ENCODE peak calls at places on chromosomes 2 and 18, in seven cellular contexts. I is stimulated activated CD4-positive, alpha-beta T cell treated with anti-CD3 and anti-CD28 coated beads, Interleukin-2, amount 100 ng/mL, for 24 hours; P is EL; O is A549; T is NCI-H748 treated with DMSO at 0.1 percent for 48 hours; M is kidney; K is GM12865. B is an unnamed sample.

GRCh38 chr2:176234216-176234615 is 35.0 kb upstream of the MTX2 start:
- DNase-seq in K (no peak), M (no peak), P (no peak), O (no peak), I (no peak), T (no peak), B (no peak)

GRCh38 chr18:55418439-55418838 is 169.6 kb downstream of the TCF4 start:
- DNase-seq in M (no peak), T (no peak), P (no peak), I (no peak), O (no peak), K (no peak), B (no peak)

GRCh38 chr2:121260370-121261154 is 24.4 kb downstream of the TFCP2L1 start:
- DNase-seq in O (no peak), I (no peak), K (no peak), T (peak; percentile 29), M (no peak), P (no peak), B (no peak)

GRCh38 chr2:19617251-19617650 is 258.8 kb upstream of the OSR1 start:
- DNase-seq in I (no peak), K (no peak), M (no peak), P (no peak), T (no peak), O (no peak), B (no peak)

GRCh38 chr2:105179469-105180372 is 61.8 kb upstream of the GPR45 start:
- DNase-seq in I (no peak), P (peak; percentile 69), M (peak; percentile 79), O (peak; percentile 65), T (peak; percentile 5), K (peak; percentile 10), B (peak; percentile 77)

GRCh38 chr18:7817596-7817995 is 250.5 kb downstream of the PTPRM start:
- DNase-seq in O (no peak), K (no peak), I (no peak), P (no peak), T (no peak), M (no peak), B (no peak)

GRCh38 chr2:120398051-120398960 is 52.4 kb downstream of the INHBB start:
- DNase-seq in M (peak; percentile 68), T (no peak), K (no peak), P (peak; percentile 82), I (no peak), O (peak; percentile 38), B (no peak)

GRCh38 chr2:237294509-237294908 is 119.5 kb downstream of the COL6A3 start:
- DNase-seq in I (no peak), M (no peak), T (no peak), O (no peak), K (no peak), P (no peak), B (no peak)

GRCh38 chr2:105806994-105807393 is 62.3 kb downstream of the NCK2 start:
- DNase-seq in M (no peak), K (peak; percentile 53), I (peak; percentile 58), P (no peak), O (no peak), T (no peak), B (no peak)

GRCh38 chr2:193074933-193075332 is 880.2 kb upstream of the TMEFF2 start:
- DNase-seq in I (no peak), T (no peak), O (no peak), P (no peak), M (no peak), K (no peak), B (no peak)

GRCh38 chr2:234550056-234550455 is 53.2 kb upstream of the ARL4C start:
- DNase-seq in P (no peak), O (no peak), M (no peak), T (no peak), I (no peak), K (no peak), B (no peak)

GRCh38 chr18:76354348-76354747 is 140.7 kb downstream of the ZNF516 start:
- DNase-seq in P (peak; percentile 55), I (no peak), M (no peak), K (no peak), T (no peak), O (no peak), B (no peak)

GRCh38 chr2:176470713-176471112 is 201.5 kb downstream of the MTX2 start:
- DNase-seq in T (no peak), M (no peak), I (no peak), O (no peak), K (no peak), P (no peak), B (no peak)

GRCh38 chr2:148207111-148207510 is 186.2 kb downstream of the MBD5 start:
- DNase-seq in O (no peak), T (no peak), P (no peak), K (no peak), I (no peak), M (no peak), B (no peak)

GRCh38 chr18:3466872-3467271 is 16.9 kb downstream of the TGIF1 start:
- DNase-seq in O (no peak), P (no peak), M (no peak), I (no peak), T (no peak), K (no peak), B (no peak)

GRCh38 chr2:48566582-48566981 is 36.6 kb downstream of the STON1 start:
- DNase-seq in P (no peak), I (no peak), O (peak; percentile 33), K (no peak), M (no peak), T (no peak), B (no peak)

GRCh38 chr18:58495634-58496033 is 133.3 kb downstream of the ALPK2 start:
- DNase-seq in P (no peak), I (no peak), K (peak; percentile 69), T (no peak), O (no peak), M (no peak), B (no peak)

B was measured in NB4.